ENCODE peak calls at places on chromosomes 6 and 20, in six cellular contexts. K is epithelial cell of esophagus, V is epithelial cell of prostate, H is HS-27A, O is WTC11, E is heart left ventricle. A is an unnamed sample.

GRCh38 chr20:8876381-8876780 is 192.5 kb upstream of the PLCB4 start:
- DNase-seq in K (no peak), O (no peak), V (no peak), E (no peak), H (no peak), A (no peak)

GRCh38 chr6:131413831-131414191 is 159.2 kb upstream of the ARG1 start:
- DNase-seq in V (no peak), O (no peak), K (no peak), E (no peak), H (no peak), A (no peak)

GRCh38 chr20:40757087-40757486 is 68.1 kb upstream of the MAFB start:
- DNase-seq in H (no peak), V (no peak), E (no peak), O (no peak), K (peak), A (no peak)

GRCh38 chr6:158813032-158813431 is 6.1 kb downstream of the EZR start:
- DNase-seq in E (no peak), H (no peak), O (no peak), K (no peak), V (no peak), A (no peak)

GRCh38 chr20:22584922-22585785 is 782 bp upstream of the FOXA2 start:
- DNase-seq in O (peak), H (no peak), K (peak), E (no peak), V (no peak), A (no peak)

GRCh38 chr6:34132486-34133185 is 13.3 kb downstream of the GRM4 start:
- DNase-seq in E (no peak), H (no peak), O (peak), K (peak), V (no peak), A (peak)

GRCh38 chr6:101851911-101852310 is 458.4 kb downstream of the GRIK2 start:
- DNase-seq in O (no peak), K (peak), E (no peak), V (no peak), H (no peak), A (no peak)

GRCh38 chr20:50848846-50849673 is 54.2 kb downstream of the BCAS4 start:
- DNase-seq in O (no peak), V (no peak), H (no peak), E (no peak), K (no peak), A (no peak)

GRCh38 chr6:168956884-168957730 is 296.5 kb downstream of the THBS2 start:
- DNase-seq in H (peak), E (no peak), V (peak), O (peak), K (peak), A (peak)

GRCh38 chr20:48605364-48606116 is 222.3 kb downstream of the PREX1 start:
- DNase-seq in O (peak), V (no peak), E (no peak), H (no peak), K (no peak), A (no peak)

GRCh38 chr6:53795702-53796450 is 1.1 kb downstream of the LRRC1 start:
- DNase-seq in V (no peak), E (peak), K (peak), O (peak), H (no peak), A (no peak)

GRCh38 chr6:123904228-123904627 is 100.6 kb downstream of the NKAIN2 start:
- DNase-seq in V (no peak), K (no peak), O (no peak), H (no peak), E (no peak), A (no peak)

GRCh38 chr6:158611600-158612041 is 32.9 kb downstream of the DYNLT1 start:
- DNase-seq in O (peak), H (no peak), V (no peak), E (no peak), K (peak), A (no peak)

GRCh38 chr20:49768204-49769124 is 44.2 kb upstream of the SLC9A8 start:
- DNase-seq in O (peak), K (peak), H (no peak), V (peak), E (no peak), A (no peak)

GRCh38 chr6:37499433-37500293 is at the start of gene CCDC167:
- DNase-seq in K (peak), O (peak), V (peak), H (peak), E (peak), A (peak)